ENCODE peak calls at places on chromosomes 2 and 18, in nine cellular contexts. C is GM19239; H is activated T-cell treated with anti-CD3 and anti-CD28 coated beads, Interleukin-2, amount 50 U/mL, for 1 hour; D is OCI-LY7; E is NCI-H1436 treated with DMSO at 0.1 percent for 48 hours; F is astrocyte of the hippocampus; K is RPMI8226; I is left lung; S is A172. Q is an unnamed sample.
A peak's percentile ranks its signal among the peaks of the same experiment; 100 is the strongest.

GRCh38 chr2:232871835-232872736 is 2.0 kb downstream of the SNORC start:
- DNase-seq in I (no peak), F (no peak), H (no peak), S (no peak), E (no peak), D (no peak), K (no peak), C (no peak), Q (no peak)

GRCh38 chr2:137928547-137929503 is 35.4 kb upstream of the HNMT start:
- DNase-seq in S (peak; percentile 93), D (no peak), C (no peak), F (peak; percentile 68), K (no peak), E (no peak), I (no peak), H (no peak), Q (peak; percentile 34)

GRCh38 chr2:83991992-83992391 is 467.1 kb downstream of the SUCLG1 start:
- DNase-seq in C (no peak), H (no peak), D (no peak), F (peak; percentile 62), S (peak; percentile 20), I (no peak), E (no peak), K (no peak), Q (peak; percentile 50)

GRCh38 chr2:135820003-135820618 is 16.9 kb downstream of the LCT start:
- DNase-seq in S (peak; percentile 60), D (no peak), H (peak; percentile 51), K (no peak), F (peak; percentile 67), C (peak; percentile 15), E (no peak), I (no peak), Q (no peak)

GRCh38 chr2:181072486-181072885 is 92.1 kb downstream of the UBE2E3 start:
- DNase-seq in D (no peak), E (no peak), S (no peak), C (no peak), I (no peak), K (no peak), H (no peak), F (no peak), Q (no peak)

GRCh38 chr2:159712929-159713575 is 746 bp downstream of the MARCHF7 start:
- DNase-seq in E (no peak), H (no peak), D (peak; percentile 61), F (no peak), I (no peak), K (no peak), C (no peak), S (peak; percentile 18), Q (no peak)

GRCh38 chr18:73564073-73564472 is 583.6 kb downstream of the FBXO15 start:
- DNase-seq in C (no peak), F (peak; percentile 29), H (no peak), D (no peak), K (no peak), E (no peak), I (no peak), S (peak; percentile 33), Q (peak; percentile 37)

GRCh38 chr2:189519631-189520387 is 60.8 kb downstream of the SLC40A1 start:
- DNase-seq in H (no peak), K (no peak), S (no peak), I (no peak), F (no peak), D (no peak), E (no peak), C (no peak), Q (no peak)

GRCh38 chr2:227411990-227412350 is 24.2 kb upstream of the SCYGR1 start:
- DNase-seq in E (no peak), F (peak; percentile 46), K (no peak), I (no peak), C (no peak), S (no peak), H (no peak), D (no peak), Q (no peak)

GRCh38 chr2:11123001-11123809 is 32.1 kb upstream of the SLC66A3 start:
- DNase-seq in K (no peak), E (no peak), D (no peak), I (no peak), F (no peak), S (no peak), C (no peak), H (no peak), Q (no peak)

GRCh38 chr2:122960727-122961641 is 1064.1 kb upstream of the CNTNAP5 start:
- DNase-seq in C (no peak), I (peak; percentile 32), H (no peak), E (peak; percentile 96), S (no peak), F (peak; percentile 82), D (no peak), K (no peak), Q (peak; percentile 62)

GRCh38 chr2:73822276-73822675 is 6.5 kb upstream of the STAMBP start:
- DNase-seq in K (peak; percentile 31), D (peak; percentile 36), S (no peak), C (no peak), E (no peak), I (no peak), F (no peak), H (no peak), Q (no peak)

GRCh38 chr2:123916512-123916911 is 108.6 kb upstream of the CNTNAP5 start:
- DNase-seq in C (no peak), D (no peak), S (no peak), H (no peak), K (no peak), I (no peak), E (no peak), F (no peak), Q (no peak)

GRCh38 chr2:203400805-203401585 is 72.8 kb downstream of the ABI2 start:
- DNase-seq in E (no peak), K (no peak), D (no peak), F (no peak), I (no peak), C (no peak), S (peak; percentile 31), H (no peak), Q (no peak)

GRCh38 chr2:199258291-199258690 is 199.4 kb downstream of the SATB2 start:
- DNase-seq in H (no peak), S (no peak), K (no peak), C (no peak), D (peak; percentile 35), I (no peak), E (no peak), F (no peak), Q (no peak)

GRCh38 chr2:25505630-25506029 is 163.9 kb upstream of the DNMT3A start:
- DNase-seq in E (no peak), S (no peak), K (no peak), F (no peak), C (no peak), H (no peak), D (no peak), I (no peak), Q (peak; percentile 13)

Q was measured in RWPE1.